ENCODE peak calls at places on chromosomes 12 and 14, in four cellular contexts. V is GM23248, K is aorta, X is lower lobe of right lung. J is an unnamed sample.

GRCh38 chr12:38053113-38053512 is 263.5 kb upstream of the ALG10B start:
- DNase-seq in V (no peak), K (no peak), X (no peak), J (no peak)

GRCh38 chr12:53292441-53292840 is 2.9 kb upstream of the PFDN5 start:
- DNase-seq in V (no peak), K (no peak), X (no peak), J (no peak)

GRCh38 chr12:51082561-51083139 is 746 bp downstream of the CSRNP2 start:
- DNase-seq in X (no peak), K (no peak), V (peak; percentile 70), J (no peak)

GRCh38 chr12:68867606-68868005 is 59.6 kb downstream of the MDM2 start:
- DNase-seq in K (no peak), V (no peak), X (no peak), J (no peak)

GRCh38 chr12:3168775-3169221 is 91.6 kb downstream of the TSPAN9 start:
- DNase-seq in K (no peak), V (peak; percentile 98), X (no peak), J (no peak)

GRCh38 chr12:21906919-21907642 is 34.1 kb downstream of the ABCC9 start:
- DNase-seq in K (no peak), X (no peak), V (peak; percentile 86), J (no peak)

GRCh38 chr12:112011685-112012084 is 1.3 kb downstream of the TMEM116 start:
- DNase-seq in X (no peak), K (no peak), V (no peak), J (no peak)

GRCh38 chr14:52879958-52880357 is 70.9 kb downstream of the FERMT2 start:
- DNase-seq in K (no peak), V (peak; percentile 12), X (no peak), J (no peak)

GRCh38 chr14:32345311-32345771 is 16.2 kb downstream of the AKAP6 start:
- DNase-seq in K (no peak), X (no peak), V (peak; percentile 35), J (no peak)

GRCh38 chr12:108479364-108480070 is 35.6 kb upstream of the FICD start:
- DNase-seq in K (no peak), V (no peak), X (no peak), J (no peak)

GRCh38 chr12:117343296-117343695 is 18.1 kb downstream of the NOS1 start:
- DNase-seq in V (no peak), K (no peak), X (no peak), J (no peak)

GRCh38 chr14:101834387-101835165 is 73.1 kb downstream of the PPP2R5C start:
- DNase-seq in X (no peak), K (no peak), V (peak; percentile 19), J (no peak)

GRCh38 chr12:125657681-125658080 is 592.4 kb downstream of the AACS start:
- DNase-seq in V (no peak), K (no peak), X (no peak), J (no peak)

GRCh38 chr12:14774944-14775651 is 28.2 kb downstream of the WBP11 start:
- DNase-seq in X (peak; percentile 69), V (peak; percentile 82), K (peak; percentile 73), J (peak; percentile 29)

GRCh38 chr14:24861083-24861630 is 188.8 kb downstream of the STXBP6 start:
- DNase-seq in K (no peak), V (peak; percentile 70), X (no peak), J (no peak)

GRCh38 chr12:93976024-93976423 is 172.4 kb upstream of the PLXNC1 start:
- DNase-seq in K (no peak), V (no peak), X (no peak), J (no peak)

GRCh38 chr12:81176796-81177195 is 98.9 kb downstream of the ACSS3 start:
- DNase-seq in X (no peak), V (peak; percentile 51), K (no peak), J (no peak)

GRCh38 chr14:104373855-104374717 is 205.5 kb upstream of the C14orf180 start:
- DNase-seq in K (peak; percentile 33), X (no peak), V (no peak), J (peak; percentile 15)
- H3K9me3 ChIP-seq in K (peaks cover 5% of the 10 kb centered on the region), X (no peaks in the 10 kb centered on the region), V (no peaks in the 10 kb centered on the region), J (no peaks in the 10 kb centered on the region)

GRCh38 chr12:49824416-49824815 is 3.8 kb downstream of the NCKAP5L start:
- DNase-seq in X (no peak), V (no peak), K (no peak), J (no peak)
- H3K27ac ChIP-seq in X (peak overlapping the region; percentile 73), V (peak overlapping the region; percentile 93), K (no peak overlapping the region), J (peak overlapping the region; percentile 96)

GRCh38 chr12:107332726-107333125 is 239.4 kb upstream of the CRY1 start:
- DNase-seq in V (peak; percentile 14), X (no peak), K (no peak), J (no peak)
- H3K27me3 ChIP-seq in V (no peaks in the 10 kb centered on the region), X (peaks cover 11% of the 10 kb centered on the region), K (no peaks in the 10 kb centered on the region), J (no peaks in the 10 kb centered on the region)

DNA sequence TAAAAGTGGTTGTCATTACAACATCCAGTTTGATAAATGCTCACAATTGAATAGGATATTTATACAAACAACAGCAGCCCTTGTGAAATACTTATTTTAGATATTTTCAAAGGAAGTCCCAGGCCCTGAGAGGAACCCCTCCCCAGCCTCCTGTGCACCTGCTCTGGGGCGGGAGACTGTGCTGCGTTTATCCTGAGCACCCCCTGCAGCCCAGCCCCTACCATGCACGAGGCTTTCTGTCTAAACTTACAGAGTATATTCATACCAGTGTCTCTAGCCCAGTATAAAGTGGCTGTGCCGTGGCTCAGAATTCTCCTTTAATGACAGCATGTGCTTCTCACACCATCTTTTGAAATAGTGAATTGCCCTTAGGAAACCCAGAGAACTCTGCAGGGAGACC is 1084.3 kb downstream of the TMEM121 start:
- DNase-seq in K (no peak), X (no peak), V (no peak), J (no peak)
- H3K9me3 ChIP-seq in K (no peaks in the 10 kb centered on the region), X (no peaks in the 10 kb centered on the region), V (no peaks in the 10 kb centered on the region), J (no peaks in the 10 kb centered on the region)

GRCh38 chr14:69879175-69880047 is at the start of gene SMOC1:
- DNase-seq in K (no peak), X (no peak), V (peak; percentile 48), J (no peak)
- H3K27ac ChIP-seq in K (no peak within 1 kb of the TSS), X (no peak within 1 kb of the TSS), V (no peak within 1 kb of the TSS), J (no peak within 1 kb of the TSS)

GRCh38 chr12:127041985-127042625 is 1224.9 kb upstream of the TMEM132C start:
- DNase-seq in X (no peak), K (no peak), V (no peak), J (no peak)
- H3K27me3 ChIP-seq in X (no peaks in the 10 kb centered on the region), K (no peaks in the 10 kb centered on the region), V (no peaks in the 10 kb centered on the region), J (no peaks in the 10 kb centered on the region)

J was measured in heart left ventricle.